ENCODE peak calls at places on chromosome 17, in nine cellular contexts. N, W, B, M, Y, E, Z, A and R are unnamed samples.

GRCh38 chr17:51435641-51436091 is 175.3 kb downstream of the UTP18 start:
- DNase-seq in B (peak; percentile 75), N (peak; percentile 13), E (peak; percentile 66), A (peak; percentile 42), W (no peak), Y (peak; percentile 48), M (peak; percentile 7), Z (peak; percentile 67), R (peak; percentile 36)

GRCh38 chr17:39617446-39618251 is 9.1 kb upstream of the PPP1R1B start:
- DNase-seq in Y (peak; percentile 83), Z (peak; percentile 69), W (peak; percentile 85), A (peak; percentile 69), E (peak; percentile 95), M (no peak), B (no peak), N (no peak), R (peak; percentile 60)

GRCh38 chr17:3594056-3594810 is 15.0 kb downstream of the TRPV1 start:
- DNase-seq in B (no peak), W (no peak), Z (no peak), E (peak; percentile 67), Y (no peak), N (no peak), M (no peak), A (no peak), R (no peak)

GRCh38 chr17:9968881-9969280 is 63.8 kb upstream of the RCVRN start:
- DNase-seq in B (no peak), Y (no peak), E (no peak), Z (no peak), A (no peak), N (no peak), M (no peak), W (no peak), R (no peak)

GRCh38 chr17:70034158-70034557 is 40.9 kb upstream of the KCNJ16 start:
- DNase-seq in N (no peak), E (no peak), B (no peak), A (no peak), W (no peak), Y (no peak), M (no peak), Z (no peak), R (no peak)

GRCh38 chr17:49494937-49495841 is at the start of gene NGFR:
- DNase-seq in Y (peak; percentile 33), B (no peak), M (no peak), E (peak; percentile 96), N (peak; percentile 85), A (no peak), Z (no peak), W (no peak), R (peak; percentile 28)

GRCh38 chr17:48470388-48471034 is 40.5 kb upstream of the SKAP1 start:
- DNase-seq in N (no peak), Y (no peak), W (no peak), E (no peak), B (no peak), M (no peak), A (no peak), Z (no peak), R (no peak)

GRCh38 chr17:50209472-50210248 is 8.2 kb upstream of the COL1A1 start:
- DNase-seq in M (no peak), W (peak; percentile 99), E (peak; percentile 96), B (peak; percentile 97), Y (peak; percentile 84), Z (peak; percentile 2), A (no peak), N (no peak), R (no peak)

GRCh38 chr17:60398227-60398959 is 6.5 kb upstream of the USP32 start:
- DNase-seq in A (no peak), N (no peak), M (no peak), E (no peak), W (no peak), Z (peak; percentile 33), B (no peak), Y (no peak), R (peak; percentile 86)

GRCh38 chr17:63911657-63912100 is 621 bp upstream of the CSHL1 start:
- DNase-seq in W (no peak), M (no peak), E (peak; percentile 88), Y (peak; percentile 44), Z (no peak), N (no peak), A (no peak), B (no peak), R (no peak)

GRCh38 chr17:35022536-35023063 is 40.9 kb downstream of the RFFL start:
- DNase-seq in W (peak; percentile 93), M (no peak), A (peak; percentile 83), Y (peak; percentile 59), N (peak; percentile 54), E (no peak), B (peak; percentile 93), Z (peak; percentile 93), R (peak; percentile 88)

GRCh38 chr17:76772842-76773521 is 35.1 kb downstream of the MFSD11 start:
- DNase-seq in E (peak; percentile 64), W (no peak), M (no peak), B (no peak), N (no peak), Y (no peak), A (no peak), Z (peak; percentile 26), R (no peak)
- TF ChIP-seq POLR2AphosphoS5 in E (peak; percentile 58), W (no peak), M (no peak), B (no peak), N (no peak), Y (no peak), A (no peak), Z (no peak), R (no peak)

GRCh38 chr17:28472871-28473497 is 460 bp upstream of the SLC13A2 start:
- DNase-seq in W (peak; percentile 45), A (no peak), Y (no peak), B (no peak), E (no peak), Z (no peak), N (no peak), M (no peak), R (no peak)
- TF ChIP-seq POLR2AphosphoS5 in W (no peak), A (no peak), Y (no peak), B (no peak), E (no peak), Z (no peak), N (no peak), M (no peak), R (no peak)

GRCh38 chr17:44575408-44575807 is 18.1 kb downstream of the FZD2 start:
- DNase-seq in Y (no peak), N (no peak), E (no peak), W (no peak), M (no peak), A (no peak), Z (no peak), B (no peak), R (no peak)
- TF ChIP-seq POLR2AphosphoS5 in Y (no peak), N (no peak), E (no peak), W (no peak), M (no peak), A (no peak), Z (no peak), B (no peak), R (no peak)

GRCh38 chr17:44867841-44868240 is 20.2 kb downstream of the HIGD1B start:
- DNase-seq in B (no peak), A (no peak), W (no peak), M (no peak), E (no peak), Z (no peak), N (no peak), Y (no peak), R (no peak)
- TF ChIP-seq POLR2AphosphoS5 in B (no peak), A (no peak), W (peak; percentile 61), M (no peak), E (no peak), Z (no peak), N (no peak), Y (no peak), R (no peak)